ENCODE peak calls at places on chromosome 20, in eight cellular contexts. X, N, B, M, Z, S, D and K are unnamed samples.

GRCh38 chr20:32585011-32585518 is at the start of gene NOL4L:
- DNase-seq in X (no peak), N (no peak), B (peak; percentile 51), M (no peak), Z (peak; percentile 38), S (peak; percentile 72), D (no peak), K (no peak)

GRCh38 chr20:10194166-10194565 is 24.5 kb upstream of the SNAP25 start:
- DNase-seq in X (no peak), N (no peak), B (no peak), M (no peak), Z (no peak), S (no peak), D (no peak), K (no peak)

GRCh38 chr20:667351-668034 is 8.1 kb downstream of the SCRT2 start:
- DNase-seq in X (peak; percentile 83), N (peak; percentile 22), B (no peak), M (no peak), Z (peak; percentile 71), S (peak; percentile 67), D (no peak), K (no peak)

GRCh38 chr20:47680804-47681529 is 104.3 kb downstream of the SULF2 start:
- DNase-seq in X (no peak), N (peak; percentile 47), B (no peak), M (no peak), Z (no peak), S (no peak), D (no peak), K (no peak)

GRCh38 chr20:62795023-62795761 is 1.1 kb upstream of the MRGBP start:
- DNase-seq in X (peak; percentile 80), N (peak; percentile 20), B (peak; percentile 55), M (no peak), Z (peak; percentile 68), S (peak; percentile 76), D (peak; percentile 42), K (no peak)

GRCh38 chr20:43564993-43565757 is 6.3 kb downstream of the SGK2 start:
- DNase-seq in X (no peak), N (no peak), B (no peak), M (no peak), Z (no peak), S (no peak), D (no peak), K (no peak)

GRCh38 chr20:49982072-49982345 is 771 bp upstream of the SNAI1 start:
- DNase-seq in X (no peak), N (no peak), B (no peak), M (no peak), Z (no peak), S (no peak), D (no peak), K (no peak)

GRCh38 chr20:6104493-6105188 is 18.2 kb downstream of the FERMT1 start:
- DNase-seq in X (no peak), N (peak; percentile 37), B (peak; percentile 91), M (no peak), Z (no peak), S (no peak), D (no peak), K (no peak)

GRCh38 chr20:63376283-63377250 is 15.4 kb upstream of the CHRNA4 start:
- DNase-seq in X (no peak), N (no peak), B (no peak), M (no peak), Z (no peak), S (no peak), D (no peak), K (no peak)

GRCh38 chr20:32577023-32577422 is 8.1 kb downstream of the NOL4L start:
- DNase-seq in X (no peak), N (no peak), B (no peak), M (no peak), Z (no peak), S (no peak), D (no peak), K (no peak)

GRCh38 chr20:48846516-48847492 is 19.0 kb upstream of the PREX1 start:
- DNase-seq in X (no peak), N (no peak), B (no peak), M (no peak), Z (no peak), S (no peak), D (no peak), K (no peak)

GRCh38 chr20:51359401-51359800 is 183.1 kb downstream of the NFATC2 start:
- DNase-seq in X (peak; percentile 12), N (no peak), B (no peak), M (no peak), Z (no peak), S (no peak), D (no peak), K (no peak)

GRCh38 chr20:1418335-1418734 is 25.5 kb upstream of the FKBP1A start:
- DNase-seq in X (no peak), N (no peak), B (no peak), M (no peak), Z (no peak), S (no peak), D (no peak), K (no peak)

GRCh38 chr20:46624941-46625340 is 26.3 kb downstream of the SLC13A3 start:
- DNase-seq in X (no peak), N (no peak), B (no peak), M (no peak), Z (no peak), S (no peak), D (no peak), K (no peak)
- H3K27me3 ChIP-seq in X (no peaks in the 10 kb centered on the region), N (no peaks in the 10 kb centered on the region), B (no peaks in the 10 kb centered on the region), M (peaks cover 5% of the 10 kb centered on the region), Z (no peaks in the 10 kb centered on the region), S (no peaks in the 10 kb centered on the region), D (no peaks in the 10 kb centered on the region), K (no peaks in the 10 kb centered on the region)

DNA sequence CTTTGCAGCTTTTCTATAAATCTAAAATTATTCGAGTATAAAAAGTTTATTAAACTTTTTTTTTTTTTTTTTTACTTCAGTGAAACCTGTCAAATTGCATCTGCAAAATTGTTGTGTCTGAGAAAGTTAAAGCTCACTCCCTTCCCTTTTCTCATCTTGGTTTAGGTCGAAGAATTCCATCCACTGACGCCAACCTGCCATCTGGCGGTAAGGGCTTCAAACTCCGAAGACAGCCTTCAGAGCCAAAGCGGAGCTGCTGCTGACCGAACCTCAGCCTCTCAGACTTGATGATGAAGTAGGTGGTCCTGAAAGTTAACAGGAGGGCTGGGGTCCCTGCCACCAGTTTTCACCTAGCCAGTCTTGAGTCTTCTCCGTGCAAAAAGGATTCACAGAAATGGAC is 29.6 kb upstream of the VAPB start:
- DNase-seq in X (no peak), N (no peak), B (no peak), M (no peak), Z (no peak), S (no peak), D (no peak), K (no peak)
- H3K27ac ChIP-seq in X (no peak overlapping the region), N (no peak overlapping the region), B (no peak overlapping the region), M (no peak overlapping the region), Z (no peak overlapping the region), S (no peak overlapping the region), D (no peak overlapping the region), K (no peak overlapping the region)

DNA sequence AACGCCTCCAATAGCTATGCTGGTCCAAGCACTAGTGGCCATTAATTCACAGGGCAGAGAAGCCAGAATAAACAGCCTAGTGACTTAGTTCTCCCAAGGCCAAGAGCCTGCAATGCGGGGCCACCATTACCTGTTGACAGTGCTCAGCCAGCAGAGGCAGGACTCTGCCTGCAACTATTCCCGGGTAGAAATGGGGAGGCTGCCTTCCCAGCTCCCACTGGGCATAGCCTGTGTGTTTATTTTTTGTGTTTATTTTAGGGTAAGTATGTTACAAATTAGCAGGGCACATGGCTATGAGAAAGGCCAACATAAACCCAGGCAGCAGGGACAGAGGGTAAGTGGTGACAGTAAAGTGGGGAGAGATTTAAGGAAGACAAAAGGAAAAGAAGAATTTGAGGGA is 5.0 kb downstream of the GNAS-AS1 start:
- DNase-seq in X (no peak), N (no peak), B (no peak), M (no peak), Z (no peak), S (no peak), D (no peak), K (no peak)
- H3K27me3 ChIP-seq in X (peaks cover 35% of the 10 kb centered on the region), N (peaks cover 12% of the 10 kb centered on the region), B (no peaks in the 10 kb centered on the region), M (peaks cover 30% of the 10 kb centered on the region), Z (peaks cover 1% of the 10 kb centered on the region), S (peaks cover 12% of the 10 kb centered on the region), D (no peaks in the 10 kb centered on the region), K (peaks cover 3% of the 10 kb centered on the region)

GRCh38 chr20:24444531-24445190 is 24.8 kb upstream of the SYNDIG1 start:
- DNase-seq in X (no peak), N (no peak), B (no peak), M (no peak), Z (no peak), S (no peak), D (no peak), K (no peak)

GRCh38 chr20:24443436-24443835 is 26.0 kb upstream of the SYNDIG1 start:
- DNase-seq in X (no peak), N (no peak), B (no peak), M (no peak), Z (no peak), S (no peak), D (no peak), K (no peak)

GRCh38 chr20:24441600-24441999 is 27.8 kb upstream of the SYNDIG1 start:
- DNase-seq in X (no peak), N (no peak), B (no peak), M (no peak), Z (no peak), S (no peak), D (no peak), K (no peak)

GRCh38 chr20:24445510-24446170 is 23.8 kb upstream of the SYNDIG1 start:
- DNase-seq in X (no peak), N (no peak), B (no peak), M (no peak), Z (no peak), S (no peak), D (no peak), K (no peak)

GRCh38 chr20:24442909-24443308 is 26.5 kb upstream of the SYNDIG1 start:
- DNase-seq in X (no peak), N (no peak), B (no peak), M (no peak), Z (no peak), S (no peak), D (no peak), K (no peak)
- H3K27ac ChIP-seq in X (no peak overlapping the region), N (no peak overlapping the region), B (no peak overlapping the region), M (no peak overlapping the region), Z (no peak overlapping the region), S (no peak overlapping the region), D (no peak overlapping the region), K (no peak overlapping the region)

GRCh38 chr20:36336838-36337478 is 30.8 kb downstream of the DLGAP4 start:
- DNase-seq in X (no peak), N (no peak), B (no peak), M (no peak), Z (no peak), S (no peak), D (no peak), K (no peak)
- H3K27me3 ChIP-seq in X (peaks cover 58% of the 10 kb centered on the region), N (peaks cover 38% of the 10 kb centered on the region), B (no peaks in the 10 kb centered on the region), M (peaks cover 31% of the 10 kb centered on the region), Z (no peaks in the 10 kb centered on the region), S (peaks cover 67% of the 10 kb centered on the region), D (no peaks in the 10 kb centered on the region), K (peaks cover 95% of the 10 kb centered on the region)

DNA sequence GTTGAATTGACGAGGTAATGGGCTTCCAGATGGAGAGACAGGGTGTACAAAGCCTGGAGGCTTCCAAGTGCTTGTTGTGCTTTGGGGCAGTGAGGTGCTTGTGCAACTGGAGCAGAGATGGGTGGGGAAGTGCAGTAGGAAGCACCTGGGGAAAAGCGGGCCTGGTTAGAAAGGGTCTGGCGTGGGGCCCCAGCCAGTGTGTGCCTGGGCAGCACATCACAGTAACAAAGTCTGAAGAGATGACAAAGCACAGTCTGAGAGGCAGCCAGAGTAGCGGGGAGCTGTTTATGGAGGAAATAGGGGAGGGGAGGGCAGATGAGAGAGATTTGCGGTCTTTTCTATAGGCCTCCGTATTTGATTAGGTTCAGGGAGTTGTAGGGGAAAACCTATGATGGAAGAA is 15.3 kb upstream of the MROH8 start:
- DNase-seq in X (no peak), N (no peak), B (no peak), M (no peak), Z (no peak), S (no peak), D (no peak), K (no peak)
- H3K27ac ChIP-seq in X (no peak overlapping the region), N (no peak overlapping the region), B (no peak overlapping the region), M (no peak overlapping the region), Z (no peak overlapping the region), S (no peak overlapping the region), D (no peak overlapping the region), K (no peak overlapping the region)